ENCODE peak calls at places on chromosomes 12 and 14, in seven cellular contexts. P is H9, Q is HL-60, B is HFF-Myc, H is cardiac fibroblast, C is neural crest cell, G is IMR-90. A is an unnamed sample.

GRCh38 chr12:72578327-72578726 is 306.2 kb downstream of the TRHDE start:
- DNase-seq in P (no peak), Q (no peak), B (no peak), H (no peak), C (no peak), G (no peak), A (no peak)

GRCh38 chr14:90644882-90645281 is 171.3 kb downstream of the TTC7B start:
- DNase-seq in P (no peak), Q (peak), B (peak), H (peak), C (no peak), G (peak), A (no peak)

GRCh38 chr14:96895658-96896271 is 98.6 kb downstream of the VRK1 start:
- DNase-seq in P (no peak), Q (no peak), B (no peak), H (no peak), C (no peak), G (no peak), A (no peak)

GRCh38 chr12:88957358-88957757 is 377.1 kb upstream of the KITLG start:
- DNase-seq in P (peak), Q (no peak), B (no peak), H (no peak), C (no peak), G (peak), A (no peak)

GRCh38 chr14:33435911-33436310 is 497.2 kb downstream of the NPAS3 start:
- DNase-seq in P (no peak), Q (no peak), B (peak), H (peak), C (no peak), G (peak), A (no peak)

GRCh38 chr12:14577344-14577743 is 9.7 kb upstream of the PLBD1 start:
- DNase-seq in P (no peak), Q (peak), B (no peak), H (no peak), C (no peak), G (no peak), A (no peak)

GRCh38 chr14:72476657-72477499 is 417.0 kb downstream of the DPF3 start:
- DNase-seq in P (peak), Q (peak), B (peak), H (peak), C (no peak), G (peak), A (no peak)

GRCh38 chr14:24366664-24367505 is 1.1 kb upstream of the NFATC4 start:
- DNase-seq in P (peak), Q (no peak), B (peak), H (peak), C (peak), G (peak), A (peak)

GRCh38 chr12:80925237-80925636 is 12.5 kb downstream of the LIN7A start:
- DNase-seq in P (no peak), Q (no peak), B (no peak), H (no peak), C (no peak), G (no peak), A (no peak)

GRCh38 chr14:32761381-32761968 is 177.2 kb upstream of the NPAS3 start:
- DNase-seq in P (no peak), Q (no peak), B (no peak), H (peak), C (no peak), G (no peak), A (no peak)

GRCh38 chr12:92629349-92630065 is 73.3 kb upstream of the PLEKHG7 start:
- DNase-seq in P (no peak), Q (no peak), B (no peak), H (no peak), C (no peak), G (peak), A (no peak)

GRCh38 chr12:92640686-92641085 is 62.1 kb upstream of the PLEKHG7 start:
- DNase-seq in P (no peak), Q (no peak), B (no peak), H (no peak), C (no peak), G (peak), A (no peak)

DNA sequence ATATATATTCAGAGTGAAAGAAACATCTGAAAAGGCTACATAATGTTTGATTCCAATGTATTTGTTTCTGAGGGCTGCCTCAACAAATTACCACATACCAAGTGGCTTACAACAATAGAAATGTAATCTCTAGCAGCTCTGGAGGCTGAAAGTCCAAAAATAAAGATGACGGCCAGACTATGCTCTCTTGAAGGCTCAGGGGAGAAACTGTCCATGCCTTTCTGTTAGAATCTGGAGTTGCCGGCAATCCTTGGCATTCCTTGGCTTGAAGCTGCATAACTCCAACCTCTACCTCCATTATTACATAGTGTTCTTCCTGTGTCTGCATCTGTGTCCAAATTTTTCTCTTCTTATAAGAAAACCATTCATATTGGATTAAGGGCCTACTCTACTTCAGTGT is 68.1 kb upstream of the PLEKHG7 start:
- DNase-seq in P (no peak), Q (no peak), B (no peak), H (no peak), C (no peak), G (no peak), A (no peak)
- TF ChIP-seq CTCF in P (no peak), Q (no peak), B (no peak), H (no peak), C (no peak), G (no peak), A (no peak)

GRCh38 chr12:41903014-41903702 is 241.5 kb downstream of the GXYLT1 start:
- DNase-seq in P (no peak), Q (no peak), B (no peak), H (no peak), C (no peak), G (no peak), A (no peak)

GRCh38 chr12:41907550-41907949 is 237.1 kb downstream of the GXYLT1 start:
- DNase-seq in P (no peak), Q (no peak), B (no peak), H (no peak), C (no peak), G (no peak), A (no peak)

GRCh38 chr12:41905703-41906297 is 238.9 kb downstream of the GXYLT1 start:
- DNase-seq in P (no peak), Q (no peak), B (no peak), H (no peak), C (no peak), G (no peak), A (no peak)

GRCh38 chr12:41907036-41907435 is 237.6 kb downstream of the GXYLT1 start:
- DNase-seq in P (peak), Q (no peak), B (no peak), H (no peak), C (no peak), G (no peak), A (no peak)

DNA sequence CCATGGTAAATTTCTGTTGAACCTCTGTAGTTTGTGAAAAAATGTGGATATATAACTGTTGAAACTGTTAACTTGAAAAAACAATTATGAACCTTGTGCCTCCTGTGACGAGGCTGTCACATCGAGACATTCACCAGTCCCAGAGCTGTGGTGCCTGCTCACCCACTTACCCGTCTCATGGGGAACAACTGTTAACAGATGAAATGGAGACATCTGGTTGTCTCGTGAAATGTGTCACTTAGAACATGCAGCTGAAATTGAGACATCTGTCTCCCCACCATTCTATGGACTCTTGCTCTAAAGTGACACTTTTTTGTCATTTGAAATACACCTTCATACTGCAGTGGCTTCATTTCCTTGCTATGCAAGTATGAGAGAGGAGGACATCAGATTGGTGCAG is 240.6 kb downstream of the GXYLT1 start:
- DNase-seq in P (no peak), Q (no peak), B (no peak), H (no peak), C (no peak), G (no peak), A (no peak)
- TF ChIP-seq CTCF in P (no peak), Q (no peak), B (no peak), H (no peak), C (no peak), G (no peak), A (no peak)

DNA sequence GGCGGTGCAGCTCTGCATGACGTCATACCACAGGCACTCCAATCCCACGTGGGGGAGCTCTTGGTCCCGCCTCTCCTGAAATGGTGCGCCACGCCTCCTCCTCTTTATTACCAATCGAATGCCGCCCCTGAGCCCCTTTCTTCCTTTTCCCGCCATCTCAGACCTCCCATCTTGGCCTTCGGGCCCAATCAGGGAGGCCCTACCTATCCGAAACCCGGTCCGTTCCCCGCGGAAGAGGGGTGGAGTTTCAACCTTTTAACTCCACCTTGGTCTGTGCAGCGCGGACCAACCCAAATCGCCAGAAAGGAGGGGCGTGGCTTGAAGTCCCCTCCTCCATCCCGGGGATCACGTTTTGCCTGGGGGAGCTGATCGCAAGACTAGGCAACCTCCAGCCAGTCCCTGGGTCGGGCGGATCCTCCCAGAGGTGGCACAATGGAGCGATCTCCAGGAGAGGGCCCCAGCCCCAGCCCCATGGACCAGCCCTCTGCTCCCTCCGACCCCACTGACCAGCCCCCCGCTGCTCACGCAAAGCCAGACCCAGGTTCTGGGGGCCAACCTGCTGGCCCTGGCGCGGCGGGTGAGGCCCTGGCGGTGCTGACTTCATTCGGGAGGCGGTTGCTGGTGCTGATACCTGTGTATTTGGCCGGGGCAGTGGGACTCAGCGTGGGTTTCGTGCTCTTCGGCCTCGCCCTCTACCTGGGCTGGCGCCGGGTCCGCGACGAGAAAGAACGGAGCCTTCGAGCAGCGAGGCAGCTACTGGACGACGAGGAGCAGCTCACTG is at the start of gene ESYT1:
- DNase-seq in P (peak), Q (peak), B (peak), H (peak), C (peak), G (peak), A (peak)
- TF ChIP-seq CTCF in P (no peak), Q (no peak), B (no peak), H (no peak), C (no peak), G (no peak), A (no peak)

GRCh38 chr14:87712386-87713113 is 280.4 kb downstream of the GALC start:
- DNase-seq in P (no peak), Q (no peak), B (no peak), H (no peak), C (no peak), G (no peak), A (no peak)
- TF ChIP-seq CTCF in P (peak), Q (no peak), B (no peak), H (no peak), C (peak), G (no peak), A (no peak)

GRCh38 chr12:57203201-57203600 is 13.4 kb upstream of the NXPH4 start:
- DNase-seq in P (no peak), Q (no peak), B (no peak), H (no peak), C (no peak), G (no peak), A (no peak)

GRCh38 chr12:57202321-57202720 is 14.3 kb upstream of the NXPH4 start:
- DNase-seq in P (no peak), Q (no peak), B (no peak), H (no peak), C (no peak), G (no peak), A (no peak)

GRCh38 chr12:57204454-57204853 is 12.1 kb upstream of the NXPH4 start:
- DNase-seq in P (no peak), Q (no peak), B (no peak), H (no peak), C (no peak), G (no peak), A (no peak)

GRCh38 chr12:57205186-57205585 is 11.4 kb upstream of the NXPH4 start:
- DNase-seq in P (no peak), Q (no peak), B (no peak), H (no peak), C (no peak), G (no peak), A (no peak)

DNA sequence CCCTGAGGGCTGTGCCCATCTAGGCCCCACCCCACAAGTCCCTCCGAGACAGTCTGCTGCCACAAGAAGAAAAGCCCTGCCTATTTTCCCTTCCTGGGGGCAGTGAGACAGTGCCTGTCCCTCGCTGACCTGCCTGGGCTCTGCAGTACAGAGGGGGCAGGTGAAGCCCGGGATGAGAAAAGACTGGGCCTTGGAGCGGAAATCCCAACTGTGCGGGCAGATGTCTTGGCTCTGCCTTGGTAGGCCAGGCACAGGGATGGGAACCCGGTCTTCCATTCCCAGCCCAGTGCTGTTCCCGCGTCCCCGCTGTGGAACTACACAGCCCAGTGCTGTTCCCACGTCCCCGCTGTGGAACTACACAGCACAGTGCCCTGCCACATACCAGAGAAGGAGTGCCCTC is 12.8 kb upstream of the NXPH4 start:
- DNase-seq in P (no peak), Q (no peak), B (no peak), H (no peak), C (no peak), G (no peak), A (no peak)
- TF ChIP-seq CTCF in P (no peak), Q (no peak), B (no peak), H (no peak), C (no peak), G (no peak), A (no peak)

DNA sequence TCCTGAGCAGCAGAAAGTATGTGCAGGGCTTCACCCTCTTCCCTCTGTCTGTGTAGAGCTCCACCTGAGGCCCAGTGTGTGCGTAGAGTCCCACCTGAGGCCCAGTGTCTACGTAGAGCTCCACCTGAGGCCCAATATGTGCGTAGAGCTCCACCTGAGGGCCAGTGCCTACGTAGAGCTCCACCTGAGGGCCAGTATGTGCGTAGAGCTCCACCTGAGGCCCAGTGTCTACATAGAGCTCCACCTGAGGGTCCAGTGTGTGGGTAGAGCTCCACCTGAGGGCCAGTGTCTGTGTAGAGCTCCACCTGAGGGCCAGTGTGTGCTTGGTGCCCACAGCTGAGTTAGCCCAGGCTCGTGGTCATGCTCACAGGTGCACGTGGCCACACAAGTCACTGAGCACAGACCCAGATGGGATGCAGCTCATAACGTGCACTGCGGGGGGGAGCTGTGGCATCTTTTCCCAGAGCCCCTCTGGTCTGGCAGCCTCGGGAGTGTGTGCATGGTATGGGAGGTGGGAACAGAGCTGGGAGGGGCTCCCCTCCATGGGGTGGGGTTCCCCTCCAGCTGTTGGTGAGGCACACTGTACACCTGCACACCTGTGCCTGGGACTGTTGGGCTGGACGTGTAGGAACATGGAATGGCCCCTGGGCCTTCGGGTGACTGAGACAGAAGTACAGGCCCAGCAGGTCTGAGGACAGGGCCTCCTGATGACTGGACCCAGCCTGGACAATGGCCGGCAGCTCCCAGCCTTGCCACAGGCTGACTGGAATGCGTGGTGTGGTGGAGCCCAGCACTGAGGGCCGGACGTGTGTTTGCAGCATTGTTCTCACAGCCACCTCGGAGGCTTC is 20.1 kb downstream of the PACS2 start:
- DNase-seq in P (peak), Q (no peak), B (no peak), H (no peak), C (no peak), G (no peak), A (no peak)
- TF ChIP-seq CTCF in P (no peak), Q (no peak), B (no peak), H (no peak), C (no peak), G (no peak), A (no peak)

GRCh38 chr12:121693155-121693554 is 19.4 kb upstream of the TMEM120B start:
- DNase-seq in P (no peak), Q (no peak), B (no peak), H (no peak), C (no peak), G (no peak), A (no peak)

GRCh38 chr12:121702944-121703343 is 9.6 kb upstream of the TMEM120B start:
- DNase-seq in P (no peak), Q (no peak), B (no peak), H (no peak), C (no peak), G (no peak), A (no peak)

GRCh38 chr12:121701667-121702277 is 10.8 kb upstream of the TMEM120B start:
- DNase-seq in P (no peak), Q (no peak), B (no peak), H (peak), C (no peak), G (no peak), A (no peak)

GRCh38 chr12:121697093-121697698 is 15.4 kb upstream of the TMEM120B start:
- DNase-seq in P (no peak), Q (no peak), B (no peak), H (peak), C (no peak), G (peak), A (no peak)
- TF ChIP-seq CTCF in P (peak), Q (no peak), B (no peak), H (peak), C (peak), G (peak), A (no peak)

GRCh38 chr12:52584156-52584682 is 10.6 kb upstream of the KRT74 start:
- DNase-seq in P (no peak), Q (no peak), B (no peak), H (no peak), C (no peak), G (no peak), A (no peak)

GRCh38 chr12:52590021-52590420 is 11.2 kb downstream of the KRT72 start:
- DNase-seq in P (no peak), Q (no peak), B (no peak), H (no peak), C (no peak), G (no peak), A (no peak)

GRCh38 chr12:52585951-52586350 is 12.3 kb upstream of the KRT74 start:
- DNase-seq in P (peak), Q (no peak), B (no peak), H (no peak), C (no peak), G (no peak), A (no peak)

GRCh38 chr12:52585001-52585400 is 11.4 kb upstream of the KRT74 start:
- DNase-seq in P (peak), Q (no peak), B (no peak), H (no peak), C (no peak), G (no peak), A (no peak)

GRCh38 chr12:52587563-52587962 is 13.7 kb downstream of the KRT72 start:
- DNase-seq in P (peak), Q (no peak), B (no peak), H (no peak), C (no peak), G (no peak), A (no peak)
- TF ChIP-seq CTCF in P (peak), Q (no peak), B (no peak), H (no peak), C (no peak), G (no peak), A (no peak)

A was measured in omental fat pad.